ENCODE peak calls at places on chromosomes 16 and 17, in nine cellular contexts. U is right cardiac atrium, E is HAP-1, O is uterus, F is H1, A is heart left ventricle, Q is retinal pigment epithelial cell, K is PC-9, Z is A549. B is an unnamed sample.
A peak's percentile ranks its signal among the peaks of the same experiment; 100 is the strongest.

GRCh38 chr16:75341934-75342811 is 90.7 kb upstream of the BCAR1 start:
- DNase-seq in U (no peak), E (no peak), O (peak; percentile 52), F (no peak), A (no peak), Q (peak; percentile 11), K (peak; percentile 12), Z (peak; percentile 6), B (no peak)

GRCh38 chr16:23286131-23286532 is 16.0 kb upstream of the SCNN1B start:
- DNase-seq in U (no peak), E (no peak), O (no peak), F (no peak), A (no peak), Q (no peak), K (no peak), Z (no peak), B (no peak)

GRCh38 chr17:69430488-69430887 is 16.0 kb downstream of the MAP2K6 start:
- DNase-seq in U (no peak), E (no peak), O (no peak), F (no peak), A (no peak), Q (no peak), K (no peak), Z (no peak), B (no peak)

GRCh38 chr16:49748322-49748721 is 107.6 kb downstream of the ZNF423 start:
- DNase-seq in U (no peak), E (no peak), O (peak; percentile 75), F (no peak), A (peak; percentile 25), Q (no peak), K (no peak), Z (no peak), B (no peak)

GRCh38 chr17:81518785-81519283 is 6.2 kb upstream of the ACTG1 start:
- DNase-seq in U (peak; percentile 83), E (no peak), O (peak; percentile 49), F (no peak), A (no peak), Q (no peak), K (peak; percentile 78), Z (peak; percentile 58), B (no peak)

GRCh38 chr17:7626956-7627249 is 718 bp downstream of the SAT2 start:
- DNase-seq in U (no peak), E (peak; percentile 19), O (no peak), F (no peak), A (no peak), Q (no peak), K (peak; percentile 15), Z (no peak), B (no peak)

GRCh38 chr17:30199600-30199999 is 35.9 kb downstream of the SLC6A4 start:
- DNase-seq in U (no peak), E (no peak), O (no peak), F (no peak), A (no peak), Q (no peak), K (no peak), Z (no peak), B (no peak)

GRCh38 chr17:80224683-80225082 is 4.5 kb downstream of the SLC26A11 start:
- DNase-seq in U (peak; percentile 24), E (no peak), O (no peak), F (no peak), A (no peak), Q (no peak), K (no peak), Z (no peak), B (no peak)

GRCh38 chr16:86387461-86388440 is 122.6 kb upstream of the FOXF1 start:
- DNase-seq in U (no peak), E (no peak), O (no peak), F (no peak), A (no peak), Q (peak; percentile 43), K (no peak), Z (peak; percentile 41), B (peak; percentile 94)

GRCh38 chr16:57260294-57260929 is 15.4 kb downstream of the ARL2BP start:
- DNase-seq in U (no peak), E (peak; percentile 67), O (no peak), F (peak; percentile 49), A (peak; percentile 28), Q (peak; percentile 39), K (peak; percentile 53), Z (no peak), B (peak; percentile 50)
- H3K4me3 ChIP-seq in U (no peak overlapping the region), E (no peak overlapping the region), O (no peak overlapping the region), F (no peak overlapping the region), A (no peak overlapping the region), Q (no peak overlapping the region), K (no peak overlapping the region), Z (no peak overlapping the region), B (peak overlapping the region; percentile 4)

GRCh38 chr16:14062261-14062660 is 8.9 kb upstream of the MRTFB start:
- DNase-seq in U (no peak), E (no peak), O (no peak), F (no peak), A (no peak), Q (no peak), K (no peak), Z (no peak), B (no peak)

GRCh38 chr16:14061732-14062259 is 9.3 kb upstream of the MRTFB start:
- DNase-seq in U (no peak), E (no peak), O (no peak), F (no peak), A (no peak), Q (no peak), K (no peak), Z (no peak), B (no peak)

GRCh38 chr16:14057878-14058382 is 13.2 kb upstream of the MRTFB start:
- DNase-seq in U (peak; percentile 75), E (no peak), O (peak; percentile 66), F (no peak), A (peak; percentile 39), Q (no peak), K (no peak), Z (no peak), B (no peak)

GRCh38 chr16:14051110-14051729 is 19.9 kb upstream of the MRTFB start:
- DNase-seq in U (no peak), E (no peak), O (no peak), F (no peak), A (no peak), Q (no peak), K (no peak), Z (no peak), B (no peak)

GRCh38 chr16:14056970-14057369 is 14.1 kb upstream of the MRTFB start:
- DNase-seq in U (no peak), E (no peak), O (no peak), F (no peak), A (no peak), Q (no peak), K (no peak), Z (no peak), B (no peak)
- H3K4me3 ChIP-seq in U (no peak overlapping the region), E (no peak overlapping the region), O (no peak overlapping the region), F (no peak overlapping the region), A (no peak overlapping the region), Q (no peak overlapping the region), K (no peak overlapping the region), Z (no peak overlapping the region), B (no peak overlapping the region)

DNA sequence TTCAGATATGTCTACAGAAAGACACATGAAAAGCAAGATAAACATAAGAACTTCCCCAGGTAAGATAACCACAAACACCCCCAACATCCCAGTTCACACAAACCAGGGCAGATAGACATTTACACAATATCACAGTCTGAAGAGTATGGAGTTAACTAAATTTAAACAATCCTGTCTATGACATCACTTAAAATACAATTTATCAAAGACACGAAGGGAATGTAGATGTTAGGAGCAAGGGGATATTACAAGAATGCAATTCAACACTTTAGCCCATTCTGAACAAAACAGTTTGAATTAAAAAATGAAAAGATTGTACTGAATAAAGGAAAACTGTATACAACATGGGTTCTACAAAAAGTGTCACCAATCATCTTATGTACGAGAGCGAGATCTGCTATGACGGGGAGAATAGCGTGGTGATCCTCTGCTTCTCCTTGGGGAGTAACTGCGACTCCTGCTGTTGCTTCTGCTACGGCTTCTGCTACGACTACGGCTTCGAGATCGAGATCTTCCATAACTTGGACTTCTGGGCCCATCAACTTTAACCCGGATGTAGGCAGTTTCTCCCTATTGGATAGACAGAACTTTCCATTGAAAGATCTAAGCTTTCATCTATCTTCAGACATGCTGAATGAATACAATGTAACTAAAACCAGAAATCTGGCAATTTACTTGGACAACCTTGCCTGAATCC is 1.9 kb downstream of the SRSF1 start:
- DNase-seq in U (no peak), E (peak; percentile 22), O (no peak), F (no peak), A (no peak), Q (no peak), K (no peak), Z (peak; percentile 57), B (no peak)
- H3K4me3 ChIP-seq in U (peak overlapping the region; percentile 78), E (peak overlapping the region; percentile 96), O (no peak overlapping the region), F (peak overlapping the region; percentile 98), A (peak overlapping the region; percentile 89), Q (peak overlapping the region; percentile 94), K (peak overlapping the region; percentile 95), Z (peak overlapping the region; percentile 71), B (peak overlapping the region; percentile 99)

GRCh38 chr16:19084879-19085278 is 17.5 kb downstream of the COQ7 start:
- DNase-seq in U (no peak), E (no peak), O (no peak), F (no peak), A (no peak), Q (no peak), K (no peak), Z (no peak), B (no peak)

GRCh38 chr16:19085679-19086200 is 18.3 kb downstream of the COQ7 start:
- DNase-seq in U (no peak), E (no peak), O (no peak), F (no peak), A (no peak), Q (no peak), K (no peak), Z (no peak), B (no peak)

GRCh38 chr16:19088341-19088916 is 21.0 kb downstream of the COQ7 start:
- DNase-seq in U (no peak), E (no peak), O (no peak), F (no peak), A (no peak), Q (no peak), K (no peak), Z (no peak), B (no peak)

GRCh38 chr16:19084139-19084538 is 16.7 kb downstream of the COQ7 start:
- DNase-seq in U (no peak), E (no peak), O (no peak), F (no peak), A (no peak), Q (no peak), K (no peak), Z (no peak), B (no peak)

DNA sequence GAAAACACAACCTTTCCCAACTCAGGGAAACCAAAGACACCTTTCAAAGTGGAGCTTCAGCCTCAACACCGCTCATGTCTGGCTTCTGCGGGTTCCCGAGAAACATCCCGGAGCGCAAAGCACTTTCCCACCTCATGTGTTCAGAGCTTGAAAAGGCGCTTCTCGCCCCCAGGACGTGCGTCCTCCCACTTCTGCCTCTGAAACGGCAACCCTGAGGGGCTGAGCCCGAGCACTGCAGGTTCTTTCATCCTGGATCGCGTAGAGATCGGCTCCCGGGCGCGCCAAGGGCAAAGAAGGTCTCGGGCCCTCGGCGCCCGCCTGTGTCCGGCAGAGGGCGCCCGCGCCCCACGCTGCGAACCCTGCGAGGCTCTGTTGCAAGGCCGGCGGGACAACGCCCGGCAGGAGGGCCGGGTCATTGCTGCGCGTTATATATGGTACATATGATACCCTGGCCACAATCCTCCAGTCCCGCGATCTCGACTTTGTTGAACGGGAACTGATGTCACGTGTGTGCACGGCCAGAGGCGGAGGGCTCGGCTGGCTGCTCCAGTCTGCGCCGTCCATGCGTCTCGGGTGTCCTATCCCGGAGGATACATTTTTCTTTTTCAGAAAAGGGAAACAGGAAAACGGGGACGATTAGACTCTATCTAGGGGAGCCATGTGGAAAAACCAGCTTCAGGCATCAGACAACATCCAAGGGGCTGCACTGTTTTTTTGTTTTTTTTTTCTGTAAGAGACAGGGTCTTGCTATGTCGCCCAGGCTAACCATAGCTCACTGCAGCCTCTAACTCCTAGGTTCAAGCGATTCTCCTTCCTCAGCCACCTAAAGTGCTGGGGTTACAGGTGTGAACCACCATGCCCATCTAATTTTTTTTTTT is 19.1 kb downstream of the COQ7 start:
- DNase-seq in U (peak; percentile 95), E (peak; percentile 96), O (peak; percentile 73), F (peak; percentile 58), A (peak; percentile 81), Q (peak; percentile 56), K (peak; percentile 94), Z (peak; percentile 97), B (peak; percentile 84)
- H3K4me3 ChIP-seq in U (peak overlapping the region; percentile 48), E (peak overlapping the region; percentile 32), O (peak overlapping the region; percentile 7), F (peak overlapping the region; percentile 42), A (peak overlapping the region; percentile 52), Q (peak overlapping the region; percentile 54), K (peak overlapping the region; percentile 60), Z (peak overlapping the region; percentile 45), B (peak overlapping the region; percentile 61)